ENCODE peak calls at places on chromosomes 4 and X, in ten cellular contexts. B, A, Y, O, M, P, R, U, W and S are unnamed samples.

GRCh38 chr4:144176476-144176875 is 36.0 kb upstream of the GYPA start:
- DNase-seq in B (peak; percentile 28), A (no peak), Y (no peak), O (no peak), M (no peak), P (no peak), R (no peak), U (no peak), W (no peak), S (no peak)

GRCh38 chrX:149691794-149692193 is 20.1 kb upstream of the MAGEA11 start:
- DNase-seq in B (no peak), A (no peak), Y (no peak), O (no peak), M (no peak), P (no peak), R (no peak), U (no peak), W (no peak), S (no peak)

GRCh38 chrX:30714138-30714537 is 60.9 kb downstream of the GK start:
- DNase-seq in B (no peak), A (no peak), Y (no peak), O (no peak), M (no peak), P (no peak), R (no peak), U (no peak), W (no peak), S (no peak)

GRCh38 chr4:163666335-163666888 is 171.9 kb downstream of the TMA16 start:
- DNase-seq in B (no peak), A (no peak), Y (no peak), O (no peak), M (no peak), P (no peak), R (no peak), U (no peak), W (no peak), S (no peak)

GRCh38 chr4:3747582-3747906 is 18.6 kb upstream of the ADRA2C start:
- DNase-seq in B (no peak), A (no peak), Y (peak; percentile 79), O (no peak), M (peak; percentile 28), P (no peak), R (peak; percentile 67), U (no peak), W (no peak), S (no peak)

GRCh38 chrX:132855760-132856341 is 102.6 kb downstream of the HS6ST2 start:
- DNase-seq in B (no peak), A (no peak), Y (no peak), O (no peak), M (no peak), P (no peak), R (no peak), U (no peak), W (no peak), S (no peak)

GRCh38 chrX:71671043-71671829 is 3.9 kb downstream of the LOC101059915 start:
- DNase-seq in B (no peak), A (peak; percentile 62), Y (peak; percentile 38), O (no peak), M (no peak), P (no peak), R (no peak), U (no peak), W (no peak), S (no peak)

GRCh38 chr4:95889662-95890061 is 49.8 kb downstream of the PDHA2 start:
- DNase-seq in B (peak; percentile 3), A (no peak), Y (no peak), O (no peak), M (no peak), P (no peak), R (no peak), U (no peak), W (peak; percentile 21), S (peak; percentile 17)

GRCh38 chr4:6561173-6561516 is 13.8 kb upstream of the MAN2B2 start:
- DNase-seq in B (no peak), A (no peak), Y (no peak), O (no peak), M (peak; percentile 31), P (no peak), R (no peak), U (no peak), W (no peak), S (no peak)

GRCh38 chr4:4480205-4480604 is 61.6 kb downstream of the STX18 start:
- DNase-seq in B (no peak), A (no peak), Y (no peak), O (no peak), M (no peak), P (no peak), R (no peak), U (no peak), W (no peak), S (no peak)

GRCh38 chrX:118548831-118549230 is 53.2 kb downstream of the DOCK11 start:
- DNase-seq in B (no peak), A (no peak), Y (no peak), O (no peak), M (no peak), P (no peak), R (no peak), U (no peak), W (no peak), S (no peak)

GRCh38 chr4:99966692-99967091 is 16.6 kb upstream of the H2AZ1 start:
- DNase-seq in B (no peak), A (no peak), Y (no peak), O (no peak), M (peak; percentile 40), P (no peak), R (no peak), U (peak; percentile 71), W (no peak), S (no peak)

GRCh38 chr4:132333723-132334045 is 815.4 kb upstream of the PCDH10 start:
- DNase-seq in B (no peak), A (no peak), Y (no peak), O (no peak), M (no peak), P (no peak), R (no peak), U (peak; percentile 49), W (peak; percentile 32), S (no peak)